ENCODE peak calls at places on chromosomes 13 and 19, in six cellular contexts. F is Peyer's patch; I is CD4-positive, alpha-beta T cell; S is psoas muscle; L is adrenal gland; D is DND-41. K is an unnamed sample. For H3K9me3, the result is how much of the 10 kb centered on the place peaks cover.

GRCh38 chr19:34254552-34255432 is at the start of gene GARRE1:
- DNase-seq in L (peak), D (peak), S (peak), I (peak), F (peak), K (peak)

GRCh38 chr19:51002101-51002532 is 713 bp upstream of the KLK8 start:
- DNase-seq in F (no peak), S (no peak), D (no peak), I (no peak), L (no peak), K (no peak)

GRCh38 chr13:76609643-76610042 is 276.6 kb downstream of the KCTD12 start:
- DNase-seq in F (no peak), L (no peak), D (no peak), S (no peak), I (no peak), K (no peak)

GRCh38 chr13:113851826-113852535 is 11.9 kb downstream of the GAS6 start:
- DNase-seq in F (no peak), I (no peak), S (no peak), D (no peak), L (peak), K (no peak)

GRCh38 chr19:10290876-10291553 is 1.3 kb downstream of the ICAM5 start:
- DNase-seq in S (no peak), I (peak), D (no peak), L (no peak), F (peak), K (peak)

GRCh38 chr13:74929436-74929835 is 552.5 kb downstream of the TBC1D4 start:
- DNase-seq in L (no peak), S (no peak), D (no peak), F (no peak), I (no peak), K (no peak)

GRCh38 chr13:114234645-114235421 is at the start of gene CDC16:
- DNase-seq in F (peak), D (peak), I (peak), S (peak), L (peak), K (peak)

GRCh38 chr19:41430907-41431306 is 3.7 kb upstream of the B3GNT8 start:
- DNase-seq in S (no peak), I (no peak), D (no peak), L (no peak), F (no peak), K (no peak)

GRCh38 chr13:72953391-72953960 is 105.3 kb upstream of the KLF5 start:
- DNase-seq in D (no peak), S (no peak), F (peak), L (no peak), I (no peak), K (no peak)

GRCh38 chr13:60009300-60010248 is 154.2 kb downstream of the DIAPH3 start:
- DNase-seq in I (no peak), D (no peak), F (peak), L (no peak), S (no peak), K (peak)

GRCh38 chr19:57830071-57830602 is at the start of gene ZNF587B:
- DNase-seq in D (peak), S (peak), L (no peak), I (peak), F (peak), K (peak)

GRCh38 chr13:23921451-23921888 is 24.2 kb upstream of the C1QTNF9B start:
- DNase-seq in D (no peak), F (no peak), S (no peak), L (no peak), I (no peak), K (no peak)

GRCh38 chr13:52599853-52600603 is 42.2 kb upstream of the HNRNPA1L2 start:
- DNase-seq in F (no peak), I (no peak), D (no peak), L (peak), S (peak), K (no peak)

GRCh38 chr13:51494151-51494550 is 41.3 kb upstream of the INTS6 start:
- DNase-seq in F (no peak), L (no peak), S (no peak), I (no peak), D (no peak), K (no peak)

GRCh38 chr19:41296323-41296935 is 13.5 kb upstream of the CCDC97 start:
- DNase-seq in S (no peak), F (no peak), D (no peak), I (no peak), L (no peak), K (no peak)

GRCh38 chr13:49669735-49670309 is 21.5 kb downstream of the EBPL start:
- DNase-seq in L (peak), I (peak), F (peak), S (peak), D (peak), K (no peak)

GRCh38 chr19:38867176-38867780 is 10.8 kb downstream of the RINL start:
- DNase-seq in D (no peak), I (no peak), F (no peak), L (no peak), S (no peak), K (no peak)

GRCh38 chr13:38530492-38530891 is 156.4 kb upstream of the FREM2 start:
- DNase-seq in F (no peak), I (no peak), L (no peak), D (no peak), S (no peak), K (no peak)

GRCh38 chr13:94312511-94313191 is 166.8 kb downstream of the DCT start:
- DNase-seq in I (no peak), L (no peak), D (no peak), F (no peak), S (no peak), K (no peak)

GRCh38 chr19:29940971-29941585 is 961 bp upstream of the URI1 start:
- DNase-seq in I (no peak), F (no peak), L (no peak), D (peak), S (no peak), K (no peak)

GRCh38 chr13:88764103-88764502 is 1092.9 kb downstream of the SLITRK5 start:
- DNase-seq in F (no peak), I (no peak), D (no peak), S (no peak), L (no peak), K (no peak)

GRCh38 chr19:3866798-3867638 is 1.8 kb downstream of the ZFR2 start:
- DNase-seq in F (no peak), I (no peak), S (no peak), D (no peak), L (no peak), K (no peak)

GRCh38 chr19:49758292-49758691 is 4.8 kb downstream of the TSKS start:
- DNase-seq in D (no peak), S (no peak), L (no peak), F (no peak), I (no peak), K (no peak)

GRCh38 chr19:20077791-20078463 is at the start of gene ZNF90:
- DNase-seq in I (peak), L (peak), F (peak), D (no peak), S (peak), K (peak)

GRCh38 chr13:91347996-91348905 is 764 bp downstream of the MIR17HG start:
- DNase-seq in F (peak), S (peak), L (peak), I (peak), D (peak), K (no peak)

GRCh38 chr13:105918842-105919741 is 616.4 kb downstream of the EFNB2 start:
- DNase-seq in I (no peak), F (peak), S (no peak), L (peak), D (no peak), K (no peak)

GRCh38 chr13:28741080-28741479 is 22.3 kb upstream of the SLC46A3 start:
- DNase-seq in L (no peak), F (no peak), S (no peak), D (no peak), I (no peak), K (no peak)

GRCh38 chr13:47959468-47960088 is 41.5 kb downstream of the SUCLA2 start:
- DNase-seq in I (no peak), F (no peak), S (no peak), D (no peak), L (no peak), K (no peak)
- H3K9me3 ChIP-seq in I (under half), F (under half), S (under half), D (half or more), L (under half), K (under half)

GRCh38 chr13:39655569-39656324 is at the start of gene COG6:
- DNase-seq in I (peak), F (peak), S (peak), L (peak), D (peak), K (peak)

GRCh38 chr13:39656325-39656677 is 839 bp downstream of the COG6 start:
- DNase-seq in D (no peak), F (no peak), I (no peak), S (no peak), L (no peak), K (no peak)

GRCh38 chr13:39655041-39655568 is 357 bp upstream of the COG6 start:
- DNase-seq in D (no peak), S (no peak), I (no peak), L (no peak), F (no peak), K (no peak)
- H3K27ac ChIP-seq in D (peak), S (peak), I (no peak), L (no peak), F (peak), K (peak)

DNA sequence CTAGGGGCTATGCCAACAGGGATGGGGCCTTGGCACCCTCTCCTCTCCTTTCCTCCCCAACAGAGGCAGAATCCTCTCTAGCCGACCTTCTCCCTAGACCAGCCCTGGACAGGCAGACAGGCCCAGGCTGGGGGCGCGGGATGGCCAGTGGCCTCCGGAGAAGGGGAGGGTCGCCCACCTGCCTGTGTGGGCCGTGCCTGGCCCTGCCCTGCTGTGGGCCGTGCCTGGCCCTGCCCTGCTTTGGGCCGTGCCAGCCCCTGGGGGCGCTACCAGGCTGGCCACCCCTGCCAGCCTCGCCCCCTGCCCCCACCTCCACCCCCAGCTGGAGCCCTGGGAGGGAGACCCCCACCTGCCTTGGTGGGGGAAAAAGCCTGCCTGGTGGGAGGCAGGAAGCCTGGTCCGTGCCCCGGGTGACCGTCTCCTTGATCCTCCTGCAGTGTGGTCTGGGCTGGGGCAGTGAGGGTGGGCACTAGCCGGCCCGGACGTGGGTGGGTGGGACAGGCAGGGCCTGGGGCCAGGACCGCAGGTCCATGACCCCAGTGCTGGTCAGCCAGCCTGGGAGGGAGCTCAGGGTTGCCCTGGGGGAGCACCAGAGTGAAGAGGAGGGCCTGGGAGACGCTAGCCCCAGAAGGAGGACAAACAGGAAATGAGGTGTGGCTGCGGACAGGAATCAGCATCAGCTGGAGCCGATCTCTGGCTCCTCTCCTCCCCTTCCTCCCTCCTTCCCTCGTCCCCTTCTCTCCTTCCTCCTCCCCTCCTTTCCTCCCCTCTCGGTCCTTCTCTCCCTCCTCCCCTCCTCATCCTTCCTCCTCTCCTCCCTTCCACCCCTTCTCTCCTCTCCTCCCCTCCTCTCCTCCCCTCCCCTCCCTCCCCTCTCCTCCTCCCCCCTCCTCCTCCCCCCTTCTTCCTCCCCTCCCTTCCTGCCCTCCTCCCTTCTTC is 5.1 kb upstream of the MKNK2 start:
- DNase-seq in S (peak), D (peak), L (no peak), F (peak), I (no peak), K (peak)
- TF ChIP-seq CTCF in S (no peak), D (no peak), L (no peak), F (no peak), I (no peak), K (no peak)

GRCh38 chr19:15758379-15758778 is 20.6 kb downstream of the OR10H3 start:
- DNase-seq in D (no peak), I (no peak), L (no peak), F (no peak), S (no peak), K (no peak)
- H3K9me3 ChIP-seq in D (under half), I (under half), L (under half), F (under half), S (under half), K (under half)

DNA sequence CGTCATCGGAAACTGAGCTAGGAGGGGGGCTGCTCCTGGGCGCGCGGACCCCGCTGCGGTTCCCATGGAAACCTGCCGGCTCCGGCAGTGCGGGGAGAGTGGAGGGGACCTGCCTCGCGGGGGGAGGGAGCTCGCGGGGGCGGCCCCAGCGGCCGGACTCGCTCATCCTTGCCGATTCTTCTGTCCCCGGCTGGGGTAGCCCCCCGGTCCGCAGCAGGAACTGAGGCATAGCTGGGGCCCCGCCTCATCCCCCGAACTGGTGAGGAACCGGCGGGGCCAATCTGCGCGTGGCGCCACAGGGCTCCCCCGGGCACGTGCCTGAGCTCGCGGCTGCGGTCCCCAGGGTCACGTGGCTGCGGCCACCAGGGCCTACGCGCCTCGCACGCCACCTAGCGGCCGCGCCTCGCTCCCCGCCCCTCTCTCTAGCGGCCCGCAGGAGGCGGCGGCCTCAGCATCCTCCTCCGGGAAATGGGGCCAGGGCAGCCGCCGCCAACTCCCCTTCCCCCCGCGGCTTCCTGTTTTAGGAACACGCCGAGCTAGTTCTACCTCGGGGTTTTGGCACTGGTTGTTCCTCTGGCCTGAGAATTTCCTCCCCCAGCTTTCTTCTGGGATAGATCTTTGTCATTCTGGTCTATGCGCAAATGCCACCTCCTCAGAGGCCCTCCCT is 1.7 kb upstream of the ELAVL3 start:
- DNase-seq in F (peak), L (peak), D (no peak), S (peak), I (peak), K (peak)
- H3K27ac ChIP-seq in F (peak), L (no peak), D (no peak), S (no peak), I (no peak), K (no peak)

GRCh38 chr19:16324384-16325160 is at the start of gene KLF2:
- DNase-seq in F (peak), L (peak), S (peak), D (peak), I (peak), K (peak)
- TF ChIP-seq CTCF in F (no peak), L (no peak), S (no peak), D (no peak), I (no peak), K (no peak)

DNA sequence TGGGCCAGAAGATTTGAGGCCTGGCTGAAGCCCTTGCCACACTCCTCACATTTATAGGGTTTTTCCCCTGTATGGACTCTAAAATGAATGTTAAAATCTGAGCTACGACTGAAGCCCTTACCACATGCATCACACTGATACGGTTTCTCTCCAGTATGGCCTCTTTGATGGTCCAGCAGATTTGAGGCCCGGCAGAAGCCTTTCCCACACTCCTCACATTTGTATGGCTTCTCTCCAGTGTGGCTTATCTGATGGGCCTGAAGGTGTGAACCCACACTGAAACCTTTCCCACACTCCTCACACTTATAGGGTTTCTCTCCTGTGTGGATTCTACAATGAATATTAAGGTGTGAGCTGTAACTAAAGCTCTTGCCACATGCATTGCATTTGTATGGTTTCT is 21.0 kb downstream of the ZNF45 start:
- DNase-seq in F (no peak), L (no peak), I (no peak), S (no peak), D (no peak), K (no peak)
- H3K9me3 ChIP-seq in F (under half), L (under half), I (half or more), S (half or more), D (under half), K (half or more)

DNA sequence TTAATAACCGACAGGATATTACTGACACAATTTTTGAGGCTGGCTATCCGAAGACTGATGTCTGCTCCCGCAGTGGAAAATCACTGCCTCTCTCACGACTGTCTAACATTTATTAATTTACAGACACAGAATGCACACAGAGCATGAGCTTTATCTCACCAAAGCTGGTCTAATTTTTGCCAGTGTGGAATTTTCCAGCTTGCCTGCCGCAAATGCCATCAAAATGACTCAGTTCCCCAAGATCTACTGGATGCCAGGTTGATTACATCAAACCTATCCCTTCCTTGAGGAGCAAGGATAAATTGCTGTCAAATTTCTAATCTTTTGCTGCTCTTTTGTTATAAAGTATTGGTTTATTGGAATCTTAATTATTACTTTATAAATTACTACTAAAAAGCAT is 1775.1 kb upstream of the PCDH20 start:
- DNase-seq in F (no peak), D (no peak), I (no peak), S (no peak), L (no peak), K (no peak)
- H3K27ac ChIP-seq in F (no peak), D (no peak), I (no peak), S (no peak), L (no peak), K (no peak)

DNA sequence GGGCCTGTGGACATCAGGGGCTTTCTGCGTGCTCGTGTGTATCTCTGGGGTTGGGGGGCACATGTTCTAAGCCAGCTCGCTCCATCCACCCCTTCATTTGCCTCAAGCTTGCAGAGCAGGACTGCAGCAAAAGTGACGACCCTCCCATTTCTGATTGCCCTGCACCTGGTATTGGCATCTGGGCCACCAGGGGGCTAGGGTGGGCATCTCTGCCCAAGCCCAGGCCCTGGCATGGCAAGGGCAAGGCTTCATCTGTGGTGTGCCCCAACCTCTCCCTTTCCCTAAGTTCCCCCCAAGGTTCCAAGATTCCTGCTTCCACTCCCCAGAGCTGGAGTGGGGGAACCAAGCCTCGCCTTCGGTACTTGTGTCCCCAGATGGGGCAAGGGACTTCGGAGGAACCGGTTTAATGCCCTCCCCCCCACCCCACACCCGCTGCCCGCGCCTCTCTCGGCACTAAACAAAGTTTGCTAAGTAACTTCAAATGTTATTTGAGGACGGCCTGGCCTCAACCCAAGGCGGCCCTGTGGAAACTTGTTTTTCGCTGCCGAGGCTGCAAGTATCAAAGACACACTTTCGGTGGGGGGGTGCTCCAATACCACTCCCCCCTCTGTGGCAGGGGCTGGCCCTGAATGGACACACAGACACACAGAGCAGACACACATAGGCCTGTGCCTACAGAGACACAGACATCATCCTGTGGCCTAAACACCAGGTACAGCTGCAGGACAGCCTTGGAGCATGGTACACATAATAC is 12.2 kb downstream of the NFIX start:
- DNase-seq in F (no peak), L (no peak), I (no peak), D (no peak), S (peak), K (no peak)
- TF ChIP-seq CTCF in F (no peak), L (no peak), I (no peak), D (peak), S (no peak), K (no peak)